ENCODE peak calls at places on chromosomes 6 and 20, in seven cellular contexts. Z is ovary, A is right lobe of liver, G is A549, C is endodermal cell, Y is fibroblast of lung, I is heart right ventricle. M is an unnamed sample. For H3K4me1, the result is how much of the 10 kb centered on the place peaks cover.

GRCh38 chr6:11168091-11168635 is 56.6 kb upstream of the ERVFRD-1 start:
- DNase-seq in A (no peak), G (no peak), C (no peak), Y (no peak), I (no peak), Z (no peak), M (no peak)

GRCh38 chr6:70834520-70834919 is 122.3 kb downstream of the B3GAT2 start:
- DNase-seq in Z (no peak), G (no peak), A (no peak), Y (peak), C (no peak), I (no peak), M (no peak)

GRCh38 chr6:17650910-17651309 is 50.8 kb downstream of the FAM8A1 start:
- DNase-seq in A (no peak), I (no peak), C (no peak), Y (no peak), Z (no peak), G (no peak), M (no peak)

GRCh38 chr6:50455029-50455428 is 258.3 kb upstream of the TFAP2D start:
- DNase-seq in I (no peak), C (no peak), Y (no peak), A (no peak), Z (no peak), G (no peak), M (no peak)

GRCh38 chr6:135555550-135555949 is 58.0 kb upstream of the AHI1 start:
- DNase-seq in I (no peak), A (no peak), Z (no peak), C (no peak), G (no peak), Y (no peak), M (no peak)

GRCh38 chr6:144347447-144347758 is 62.3 kb downstream of the UTRN start:
- DNase-seq in C (no peak), I (no peak), G (no peak), Z (no peak), Y (no peak), A (no peak), M (no peak)

GRCh38 chr20:37533154-37533715 is 5.6 kb upstream of the BLCAP start:
- DNase-seq in C (no peak), G (no peak), I (no peak), Y (no peak), Z (no peak), A (no peak), M (no peak)

GRCh38 chr20:38871560-38871953 is 54.7 kb upstream of the FAM83D start:
- DNase-seq in A (no peak), Y (no peak), Z (no peak), G (no peak), I (no peak), C (no peak), M (no peak)

GRCh38 chr20:24439737-24440136 is 29.7 kb upstream of the SYNDIG1 start:
- DNase-seq in Y (no peak), C (no peak), Z (no peak), A (no peak), I (no peak), G (no peak), M (no peak)

GRCh38 chr20:61387204-61387958 is 135.3 kb downstream of the CDH4 start:
- DNase-seq in C (peak), Y (peak), I (peak), G (peak), Z (no peak), A (no peak), M (no peak)

GRCh38 chr6:130681028-130681427 is 146.2 kb upstream of the SMLR1 start:
- DNase-seq in G (no peak), A (no peak), Z (no peak), C (no peak), Y (peak), I (no peak), M (no peak)

GRCh38 chr6:87322304-87323212 is at the start of gene SMIM8:
- DNase-seq in Y (peak), I (peak), A (peak), C (peak), Z (peak), G (peak), M (peak)

GRCh38 chr6:136772685-136773472 is 19.4 kb downstream of the MAP3K5 start:
- DNase-seq in I (no peak), Y (peak), Z (no peak), C (peak), A (no peak), G (no peak), M (no peak)

GRCh38 chr6:155026366-155027045 is 31.4 kb downstream of the TIAM2 start:
- DNase-seq in C (peak), A (peak), G (peak), I (peak), Y (peak), Z (peak), M (no peak)

GRCh38 chr6:127019828-127020227 is 98.6 kb upstream of the RSPO3 start:
- DNase-seq in G (no peak), C (no peak), A (no peak), Z (no peak), Y (no peak), I (no peak), M (no peak)

GRCh38 chr6:1027109-1027794 is 284.6 kb upstream of the FOXQ1 start:
- DNase-seq in Z (no peak), Y (no peak), G (peak), I (no peak), C (no peak), A (no peak), M (no peak)

GRCh38 chr6:130968486-130968885 is 94.6 kb downstream of the EPB41L2 start:
- DNase-seq in I (no peak), C (no peak), Y (peak), Z (no peak), G (no peak), A (no peak), M (no peak)

GRCh38 chr20:5434116-5434515 is 117.4 kb upstream of the PROKR2 start:
- DNase-seq in I (no peak), G (no peak), Z (no peak), Y (no peak), C (no peak), A (no peak), M (no peak)

GRCh38 chr6:156021746-156022396 is 566.2 kb upstream of the NOX3 start:
- DNase-seq in Z (no peak), C (no peak), I (no peak), A (no peak), Y (peak), G (no peak), M (no peak)

GRCh38 chr20:10605547-10606195 is 68.1 kb downstream of the JAG1 start:
- DNase-seq in I (no peak), G (no peak), C (no peak), Z (no peak), A (no peak), Y (no peak), M (no peak)

GRCh38 chr6:22421187-22421586 is 124.4 kb upstream of the PRL start:
- DNase-seq in A (no peak), I (no peak), G (no peak), Z (no peak), C (no peak), Y (no peak), M (no peak)

GRCh38 chr6:108946695-108947094 is 98.5 kb downstream of the ARMC2 start:
- DNase-seq in G (no peak), I (no peak), Y (peak), C (no peak), Z (peak), A (no peak), M (no peak)

GRCh38 chr6:34514593-34515472 is 41.3 kb downstream of the SPDEF start:
- DNase-seq in C (peak), I (no peak), Z (peak), G (no peak), A (no peak), Y (peak), M (no peak)

GRCh38 chr6:131979515-131980337 is 28.6 kb upstream of the CCN2 start:
- DNase-seq in I (no peak), G (no peak), A (no peak), Z (no peak), C (no peak), Y (peak), M (no peak)

GRCh38 chr20:52539891-52540290 is 348.3 kb upstream of the ZFP64 start:
- DNase-seq in I (no peak), Y (no peak), Z (no peak), G (no peak), A (no peak), C (no peak), M (no peak)

GRCh38 chr6:167130008-167130677 is 7.2 kb downstream of the CCR6 start:
- DNase-seq in G (no peak), I (no peak), A (no peak), Z (no peak), C (no peak), Y (no peak), M (no peak)

GRCh38 chr20:3074812-3075211 is 3.4 kb downstream of the OXT start:
- DNase-seq in G (no peak), Y (no peak), A (no peak), C (no peak), I (no peak), Z (no peak), M (no peak)

GRCh38 chr20:33753763-33754162 is 22.0 kb downstream of the ZNF341 start:
- DNase-seq in A (no peak), I (no peak), Z (no peak), C (no peak), G (no peak), Y (peak), M (no peak)

GRCh38 chr20:46129955-46130481 is 11.9 kb downstream of the CD40 start:
- DNase-seq in I (no peak), A (no peak), Y (no peak), G (no peak), C (no peak), Z (no peak), M (no peak)

GRCh38 chr6:12941422-12941821 is 224.9 kb downstream of the PHACTR1 start:
- DNase-seq in Y (peak), I (no peak), Z (no peak), A (no peak), C (no peak), G (no peak), M (no peak)

DNA sequence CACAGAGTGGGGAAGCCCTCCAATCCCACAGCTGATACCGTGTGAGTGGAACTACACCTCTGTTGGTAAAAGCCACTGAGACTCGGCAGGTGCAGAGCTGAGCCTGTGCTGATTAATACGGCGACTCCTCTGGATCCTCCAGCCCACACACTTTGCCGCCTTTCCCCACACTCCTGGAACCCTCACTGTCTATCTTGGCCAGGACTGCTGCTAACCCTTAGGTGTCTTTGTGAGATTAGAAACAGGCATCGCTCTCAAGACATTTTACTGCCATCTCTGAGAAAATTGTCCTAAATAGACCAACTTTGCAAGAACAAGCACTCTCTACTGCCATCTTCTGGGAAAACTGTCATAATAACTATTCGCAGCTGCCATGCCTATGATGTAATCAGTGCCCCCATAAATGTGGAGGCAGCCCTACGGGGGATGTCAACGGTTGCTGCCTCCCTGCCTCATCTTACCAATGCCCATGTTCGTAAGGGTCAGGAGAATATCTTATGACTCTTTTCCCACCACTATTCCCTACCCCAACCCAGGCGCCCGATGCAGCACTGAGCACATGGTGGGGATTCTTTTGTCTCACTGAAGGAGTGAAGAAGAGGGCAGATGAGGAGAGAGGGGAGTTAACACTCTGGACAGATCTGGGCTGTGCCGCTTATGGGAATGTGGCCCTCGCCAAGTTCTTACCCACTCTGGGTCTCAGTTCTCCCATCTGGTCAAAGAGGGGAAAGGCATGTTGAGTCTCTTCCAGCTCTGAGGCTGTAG is 26.1 kb upstream of the KCNB1 start:
- DNase-seq in I (no peak), Y (peak), C (peak), G (peak), Z (no peak), A (no peak), M (no peak)
- TF ChIP-seq CTCF in I (peak), Y (peak), C (peak), G (peak), Z (no peak), A (peak), M (peak)

GRCh38 chr6:138977646-138978167 is 10.3 kb downstream of the REPS1 start:
- DNase-seq in G (no peak), A (no peak), Y (no peak), Z (no peak), I (no peak), C (no peak), M (no peak)
- H3K4me1 ChIP-seq in G (under half), A (under half), Y (under half), Z (under half), I (under half), C (under half), M (under half)

GRCh38 chr6:83429857-83430605 is 820 bp downstream of the ME1 start:
- DNase-seq in I (no peak), A (no peak), G (peak), Y (peak), Z (peak), C (peak), M (no peak)

GRCh38 chr6:83432626-83433025 is 1.8 kb upstream of the ME1 start:
- DNase-seq in I (no peak), G (no peak), Z (no peak), A (no peak), C (no peak), Y (no peak), M (no peak)

GRCh38 chr6:83430606-83431544 is at the start of gene ME1:
- DNase-seq in G (peak), C (peak), A (peak), I (peak), Z (peak), Y (peak), M (peak)

GRCh38 chr6:83429269-83429668 is 1.6 kb downstream of the ME1 start:
- DNase-seq in A (no peak), C (no peak), Z (no peak), Y (no peak), I (no peak), G (no peak), M (no peak)

GRCh38 chr6:83431545-83432165 is 804 bp upstream of the ME1 start:
- DNase-seq in G (peak), Z (peak), I (no peak), C (no peak), A (no peak), Y (no peak), M (no peak)
- H3K4me3 ChIP-seq in G (peak), Z (peak), I (peak), C (peak), A (peak), Y (peak), M (peak)

DNA sequence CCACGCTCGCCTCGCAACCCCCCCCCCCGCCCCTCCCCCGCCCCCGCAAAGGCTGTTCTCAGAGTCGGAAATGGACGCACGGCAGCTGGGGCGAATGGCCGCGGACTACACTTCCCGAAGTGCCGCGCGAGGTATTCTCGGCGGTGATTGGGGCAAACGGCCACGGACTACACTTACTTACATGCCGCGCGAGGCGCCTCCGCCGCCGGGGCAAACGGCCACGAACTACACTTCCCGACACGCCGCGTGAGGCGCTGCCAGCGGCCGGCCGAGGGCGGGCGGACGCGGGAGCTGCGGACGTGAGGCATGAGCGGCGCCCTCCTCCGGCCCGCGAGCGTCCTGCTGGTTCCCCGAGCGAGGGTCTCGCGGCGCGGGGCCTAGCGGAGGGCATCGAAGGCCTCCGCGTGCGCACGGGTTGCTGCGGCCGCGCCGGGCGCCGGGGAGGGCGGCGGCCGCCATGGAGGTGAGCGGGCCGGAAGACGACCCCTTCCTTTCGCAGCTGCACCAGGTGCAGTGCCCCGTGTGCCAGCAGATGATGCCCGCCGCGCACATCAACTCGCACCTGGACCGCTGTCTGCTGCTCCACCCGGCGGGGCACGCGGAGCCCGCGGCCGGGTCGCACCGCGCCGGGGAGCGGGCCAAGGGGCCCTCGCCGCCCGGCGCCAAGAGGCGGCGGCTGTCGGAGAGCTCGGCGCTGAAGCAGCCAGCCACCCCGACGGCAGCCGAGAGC is at the start of gene WRNIP1:
- DNase-seq in A (peak), Y (peak), G (peak), Z (peak), C (peak), I (peak), M (peak)
- TF ChIP-seq CTCF in A (peak), Y (peak), G (peak), Z (peak), C (peak), I (peak), M (peak)

GRCh38 chr20:44467289-44467883 is 8.3 kb upstream of the TTPAL start:
- DNase-seq in G (no peak), Z (peak), Y (no peak), A (peak), I (peak), C (peak), M (no peak)

GRCh38 chr20:44471481-44471882 is 4.2 kb upstream of the TTPAL start:
- DNase-seq in A (no peak), I (no peak), Z (no peak), Y (peak), G (peak), C (no peak), M (no peak)

GRCh38 chr20:44465001-44465560 is 10.6 kb upstream of the TTPAL start:
- DNase-seq in G (no peak), I (no peak), C (no peak), Y (no peak), A (peak), Z (no peak), M (no peak)

GRCh38 chr20:44470327-44470726 is 5.3 kb upstream of the TTPAL start:
- DNase-seq in Y (no peak), A (peak), I (no peak), Z (no peak), G (no peak), C (no peak), M (no peak)

GRCh38 chr20:44468044-44468782 is 7.5 kb upstream of the TTPAL start:
- DNase-seq in I (no peak), A (no peak), C (no peak), Y (no peak), G (no peak), Z (no peak), M (no peak)
- H3K4me1 ChIP-seq in I (under half), A (half or more), C (under half), Y (under half), G (under half), Z (under half), M (under half)